ENCODE peak calls at places on chromosomes 13 and 19, in five cellular contexts. J is left ventricle myocardium superior; B is EL; Z is stimulated activated naive CD4-positive, alpha-beta T cell; C is hippocampal formation. R is an unnamed sample.
A peak's percentile ranks its signal among the peaks of the same experiment; 100 is the strongest.

GRCh38 chr19:55423225-55423967 is 15.8 kb upstream of the UBE2S start:
- DNase-seq in B (no peak), Z (no peak), C (no peak), J (no peak), R (no peak)

GRCh38 chr13:52353116-52353718 is 52.8 kb downstream of the THSD1 start:
- DNase-seq in B (peak; percentile 52), C (no peak), J (no peak), Z (no peak), R (no peak)

GRCh38 chr13:31074750-31075149 is 87.0 kb downstream of the HSPH1 start:
- DNase-seq in Z (no peak), J (no peak), C (no peak), B (no peak), R (no peak)

GRCh38 chr13:104809483-104809882 is 1726.0 kb downstream of the EFNB2 start:
- DNase-seq in B (peak; percentile 15), C (no peak), J (no peak), Z (no peak), R (no peak)

GRCh38 chr13:33208290-33208990 is 77.1 kb downstream of the STARD13 start:
- DNase-seq in Z (no peak), C (no peak), B (no peak), J (no peak), R (no peak)

GRCh38 chr19:4191044-4191443 is 8.6 kb downstream of the ANKRD24 start:
- DNase-seq in C (no peak), B (no peak), J (no peak), Z (no peak), R (no peak)

GRCh38 chr13:113777311-113778260 is 18.6 kb downstream of the TMEM255B start:
- DNase-seq in C (no peak), Z (no peak), J (no peak), B (peak; percentile 8), R (no peak)

GRCh38 chr19:57279418-57280164 is 694 bp upstream of the ZNF460 start:
- DNase-seq in C (peak; percentile 81), Z (no peak), J (peak; percentile 93), B (peak; percentile 96), R (peak; percentile 91)

GRCh38 chr13:51221674-51222509 is at the start of gene FAM124A:
- DNase-seq in J (peak; percentile 79), Z (peak; percentile 25), C (peak; percentile 65), B (peak; percentile 42), R (no peak)

GRCh38 chr13:112833551-112834257 is 135.3 kb upstream of the MCF2L start:
- DNase-seq in J (no peak), B (no peak), Z (no peak), C (no peak), R (no peak)

GRCh38 chr13:30038884-30039283 is 188.5 kb upstream of the UBL3 start:
- DNase-seq in C (no peak), B (peak; percentile 42), Z (no peak), J (no peak), R (no peak)

GRCh38 chr13:21478881-21479808 is 20.0 kb upstream of the ZDHHC20 start:
- DNase-seq in C (peak; percentile 4), B (peak; percentile 76), J (no peak), Z (peak; percentile 74), R (peak; percentile 72)

GRCh38 chr13:71285700-71286099 is 581.3 kb downstream of the DACH1 start:
- DNase-seq in C (no peak), B (no peak), J (no peak), Z (no peak), R (no peak)

GRCh38 chr13:30142502-30143211 is 164.7 kb downstream of the KATNAL1 start:
- DNase-seq in Z (peak; percentile 23), J (no peak), B (peak; percentile 98), C (no peak), R (no peak)

GRCh38 chr19:18223860-18224524 is 2.2 kb downstream of the PDE4C start:
- DNase-seq in C (no peak), J (peak; percentile 70), Z (peak; percentile 17), B (peak; percentile 23), R (no peak)

GRCh38 chr19:56170261-56170660 is 5.5 kb upstream of the GALP start:
- DNase-seq in Z (no peak), B (no peak), J (no peak), C (no peak), R (no peak)

GRCh38 chr13:47632311-47632710 is 368.8 kb downstream of the SUCLA2 start:
- DNase-seq in Z (no peak), J (no peak), B (no peak), C (no peak), R (no peak)

GRCh38 chr19:30567535-30568232 is 195.5 kb downstream of the ZNF536 start:
- DNase-seq in Z (no peak), B (no peak), C (no peak), J (no peak), R (no peak)

GRCh38 chr13:32660227-32660626 is 74.0 kb downstream of the PDS5B start:
- DNase-seq in J (no peak), B (no peak), C (no peak), Z (no peak), R (no peak)

GRCh38 chr13:48038763-48039162 is 1.2 kb downstream of the NUDT15 start:
- DNase-seq in B (peak; percentile 5), C (no peak), J (no peak), Z (no peak), R (no peak)

GRCh38 chr13:66927562-66927961 is 302.6 kb downstream of the PCDH9 start:
- DNase-seq in C (no peak), B (no peak), J (no peak), Z (no peak), R (no peak)